ENCODE peak calls at places on chromosomes 2 and 18, in four cellular contexts. W is K562, O is GM12878, K is H1. V is an unnamed sample.

GRCh38 chr2:60158262-60158661 is 395.2 kb downstream of the BCL11A start:
- DNase-seq in W (no peak), K (no peak), O (peak; percentile 24), V (no peak)

GRCh38 chr2:240604291-240604938 is 17.9 kb downstream of the CAPN10 start:
- DNase-seq in W (peak; percentile 93), K (no peak), O (no peak), V (peak; percentile 49)

GRCh38 chr2:7015007-7015950 is 98.1 kb downstream of the RNF144A start:
- DNase-seq in W (peak; percentile 21), O (no peak), K (no peak), V (no peak)

GRCh38 chr2:64825831-64826496 is 163.2 kb upstream of the SLC1A4 start:
- DNase-seq in K (no peak), O (no peak), W (no peak), V (peak; percentile 22)

GRCh38 chr2:42969231-42970150 is 177.1 kb upstream of the HAAO start:
- DNase-seq in K (no peak), O (no peak), W (no peak), V (peak; percentile 92)

GRCh38 chr2:217471329-217471728 is 531.5 kb downstream of the TNS1 start:
- DNase-seq in K (no peak), W (no peak), O (no peak), V (peak; percentile 80)

GRCh38 chr2:233593201-233593600 is 24.2 kb upstream of the UGT1A8 start:
- DNase-seq in K (no peak), O (peak; percentile 50), W (no peak), V (no peak)

GRCh38 chr2:174697267-174697666 is 67.0 kb downstream of the CHRNA1 start:
- DNase-seq in O (no peak), K (peak; percentile 70), W (peak; percentile 69), V (peak; percentile 57)

GRCh38 chr18:487371-487770 is 13.1 kb downstream of the COLEC12 start:
- DNase-seq in K (no peak), W (no peak), O (no peak), V (peak; percentile 46)

GRCh38 chr2:207230261-207231105 is 64.7 kb upstream of the KLF7 start:
- DNase-seq in O (no peak), K (peak; percentile 62), W (peak; percentile 62), V (no peak)

GRCh38 chr18:3269241-3269640 is 7.3 kb downstream of the MYL12B start:
- DNase-seq in O (no peak), K (no peak), W (peak; percentile 13), V (no peak)

GRCh38 chr18:9204659-9205058 is 68.1 kb downstream of the ANKRD12 start:
- DNase-seq in W (no peak), K (no peak), O (no peak), V (no peak)

GRCh38 chr18:58989184-58989759 is 124.6 kb downstream of the ZNF532 start:
- DNase-seq in O (no peak), W (no peak), K (no peak), V (no peak)

GRCh38 chr2:99818842-99819241 is 323.5 kb downstream of the AFF3 start:
- DNase-seq in W (no peak), K (no peak), O (no peak), V (peak; percentile 47)

GRCh38 chr2:85959191-85959590 is 70.4 kb upstream of the ST3GAL5 start:
- DNase-seq in W (no peak), K (no peak), O (no peak), V (no peak)

GRCh38 chr2:96873651-96874096 is 3.8 kb upstream of the SEMA4C start:
- DNase-seq in W (peak; percentile 61), O (no peak), K (no peak), V (no peak)

GRCh38 chr2:69918391-69918790 is 3.5 kb downstream of the MXD1 start:
- DNase-seq in W (no peak), O (no peak), K (no peak), V (no peak)

GRCh38 chr18:55320399-55321255 is 267.4 kb downstream of the TCF4 start:
- DNase-seq in O (no peak), K (no peak), W (no peak), V (peak; percentile 48)

GRCh38 chr2:44392338-44392943 is 30.7 kb downstream of the CAMKMT start:
- DNase-seq in O (no peak), W (peak; percentile 57), K (no peak), V (peak; percentile 21)

DNA sequence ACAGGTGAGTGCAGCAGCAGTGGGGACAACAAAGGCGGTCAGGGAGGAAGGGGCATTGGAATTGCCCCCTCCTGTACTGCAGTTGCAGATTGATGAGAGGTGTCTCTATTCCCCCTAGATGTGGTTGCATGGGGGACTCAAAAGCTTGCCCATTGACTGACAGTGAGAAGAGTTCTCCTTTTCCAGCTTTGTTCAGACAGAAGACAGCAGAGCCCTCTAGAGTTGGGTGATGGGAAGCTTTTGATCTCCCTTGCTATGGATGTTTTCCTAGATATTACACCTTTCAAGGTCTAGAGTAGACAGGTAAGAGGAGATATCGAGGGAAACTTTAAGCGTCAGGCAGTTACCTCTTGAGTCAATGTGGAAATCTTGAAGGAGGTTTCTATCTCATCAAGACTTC is 2.9 kb downstream of the PROKR1 start:
- DNase-seq in O (no peak), K (no peak), W (peak; percentile 51), V (no peak)
- TF ChIP-seq USF2 in O (no peak), K (no peak), W (no peak), V (no peak)

GRCh38 chr18:46167971-46168370 is 63.8 kb downstream of the HAUS1 start:
- DNase-seq in W (no peak), O (peak; percentile 84), K (no peak), V (no peak)
- TF ChIP-seq CHD1 in W (no peak), O (no peak), K (no peak), V (no peak)

GRCh38 chr2:171513719-171514160 is 8.5 kb upstream of the CYBRD1 start:
- DNase-seq in W (peak; percentile 86), O (peak; percentile 60), K (no peak), V (no peak)
- H2AFZ ChIP-seq in W (peak overlapping the region; percentile 71), O (peak overlapping the region; percentile 71), K (no peak overlapping the region), V (no peak overlapping the region)

DNA sequence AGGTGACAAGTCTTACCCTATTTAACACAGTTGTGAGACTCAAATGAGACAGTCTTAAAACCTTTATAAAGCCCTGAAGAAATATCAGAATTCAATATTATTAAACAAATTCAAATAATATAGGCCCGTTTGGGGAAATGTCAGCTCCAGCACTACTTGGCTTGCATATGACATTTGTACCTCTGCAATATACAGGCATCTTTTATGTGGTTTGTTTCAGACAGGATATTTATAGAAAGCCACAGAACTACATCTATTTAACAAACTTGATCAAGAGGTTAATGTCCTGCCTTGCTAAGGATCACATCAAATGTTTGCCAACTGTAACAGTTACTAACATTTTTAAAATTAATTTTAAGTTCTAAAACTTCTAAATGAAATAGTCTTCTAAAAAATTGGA is 3.2 kb upstream of the MREG start:
- DNase-seq in O (no peak), K (no peak), W (no peak), V (no peak)
- TF ChIP-seq USF2 in O (no peak), K (no peak), W (no peak), V (no peak)

GRCh38 chr2:127125821-127126220 is 18.9 kb upstream of the BIN1 start:
- DNase-seq in O (no peak), W (no peak), K (no peak), V (no peak)

GRCh38 chr2:127133793-127134192 is 26.8 kb upstream of the BIN1 start:
- DNase-seq in K (no peak), W (no peak), O (no peak), V (no peak)

GRCh38 chr2:127130421-127130820 is 23.5 kb upstream of the BIN1 start:
- DNase-seq in O (no peak), W (no peak), K (no peak), V (no peak)

GRCh38 chr2:127124426-127124825 is 17.5 kb upstream of the BIN1 start:
- DNase-seq in W (no peak), K (no peak), O (no peak), V (no peak)

GRCh38 chr2:127128508-127128907 is 21.6 kb upstream of the BIN1 start:
- DNase-seq in K (peak; percentile 61), O (peak; percentile 71), W (no peak), V (no peak)
- TF ChIP-seq CHD1 in K (no peak), O (no peak), W (no peak), V (no peak)

GRCh38 chr2:201228271-201228911 is 31.9 kb upstream of the CASP8 start:
- DNase-seq in W (no peak), K (no peak), O (no peak), V (no peak)
- H2AFZ ChIP-seq in W (peak overlapping the region; percentile 64), K (no peak overlapping the region), O (no peak overlapping the region), V (no peak overlapping the region)

DNA sequence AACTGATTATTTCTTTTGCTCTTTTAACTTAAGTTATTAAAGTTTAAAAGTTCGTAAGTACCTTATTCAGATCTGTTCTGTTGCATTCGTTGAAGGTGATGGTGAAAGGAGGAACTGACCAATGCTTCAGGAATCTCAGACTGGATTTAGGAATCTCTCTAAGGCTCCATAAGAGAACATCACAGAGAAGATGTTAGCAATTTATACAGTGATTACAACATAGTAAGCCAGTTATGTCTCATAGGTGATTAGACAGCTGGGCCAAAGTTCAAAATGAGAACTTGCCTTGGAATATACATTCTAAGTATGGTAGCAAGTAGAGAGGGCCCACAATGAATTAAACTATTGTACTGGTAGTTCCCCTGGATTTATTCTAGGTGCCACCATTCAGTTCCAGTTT is 3.2 kb downstream of the MARS2 start:
- DNase-seq in O (no peak), W (no peak), K (no peak), V (peak; percentile 80)
- TF ChIP-seq USF2 in O (no peak), W (no peak), K (no peak), V (no peak)

GRCh38 chr2:222709191-222709891 is 37.9 kb downstream of the MOGAT1 start:
- DNase-seq in O (no peak), W (peak; percentile 83), K (peak; percentile 51), V (peak; percentile 99)
- TF ChIP-seq CHD1 in O (no peak), W (no peak), K (no peak), V (no peak)

DNA sequence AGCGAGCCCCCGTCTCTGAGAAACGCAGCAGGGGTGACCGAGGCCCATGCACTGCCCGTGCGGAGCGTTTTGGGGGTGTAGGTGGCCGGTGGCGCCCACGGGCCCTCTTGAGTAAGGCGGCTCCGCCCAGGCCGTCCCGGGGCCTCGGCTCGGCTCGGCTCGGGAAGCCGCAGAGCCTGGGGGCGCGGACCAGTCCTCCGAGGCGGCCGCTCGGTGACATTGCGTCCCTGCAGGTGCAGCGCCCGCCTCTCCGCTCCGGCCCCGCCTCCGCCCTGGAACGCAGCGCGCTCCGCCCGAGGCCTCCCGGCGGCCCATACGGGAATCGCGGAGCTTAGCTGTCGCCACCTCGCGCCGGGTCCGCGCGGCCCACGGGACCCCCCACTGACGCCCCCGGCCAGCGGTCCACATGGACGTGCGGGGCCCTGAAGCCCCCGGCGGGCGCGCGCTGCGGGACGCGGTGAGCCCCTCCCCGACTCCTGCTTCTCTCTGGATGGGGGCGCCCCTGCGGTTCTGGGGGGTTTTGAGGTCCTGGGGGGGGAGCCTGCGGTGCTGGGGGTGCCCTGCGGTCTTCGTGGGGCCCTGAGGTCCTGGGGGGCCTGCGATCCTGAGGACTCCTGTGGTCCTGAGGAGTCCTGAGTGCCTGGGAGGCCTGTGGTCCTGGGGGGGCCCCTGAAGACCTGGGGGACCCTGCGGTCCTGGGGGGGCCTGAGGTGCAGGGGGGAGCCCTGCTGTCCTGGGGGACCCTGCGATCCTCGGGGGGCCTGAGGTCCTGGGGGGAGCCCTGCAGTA is at the start of gene HSBP1L1:
- DNase-seq in K (peak; percentile 84), O (no peak), W (no peak), V (no peak)
- H2AFZ ChIP-seq in K (no peak within 1 kb of the TSS), O (peak within 1 kb of the TSS; percentile 80), W (no peak within 1 kb of the TSS), V (peak within 1 kb of the TSS; percentile 89)

V was measured in IMR-90.